ENCODE peak calls at places on chromosomes 12 and 14, in ten cellular contexts. One of them, this sample, is unnamed. For H3K4me1 and H3K9me3, the result is how much of the 10 kb centered on the place peaks cover.

GRCh38 chr12:94299846-94300245 is 151.5 kb downstream of the PLXNC1 start:
- DNase-seq in OCI-LY7: no peak
- DNase-seq in mammary epithelial cell: no peak
- DNase-seq in psoas muscle: no peak
- DNase-seq in small intestine: peak
- DNase-seq in CD8-positive, alpha-beta memory T cell: no peak
- DNase-seq in ascending aorta: no peak
- DNase-seq in tibial artery: no peak
- DNase-seq in ovary: no peak
- DNase-seq in iPS DF 6.9: no peak
- DNase-seq in this sample: no peak

GRCh38 chr12:99960312-99960711 is 24.4 kb downstream of the ANKS1B start:
- DNase-seq in OCI-LY7: no peak
- DNase-seq in mammary epithelial cell: no peak
- DNase-seq in psoas muscle: no peak
- DNase-seq in small intestine: no peak
- DNase-seq in CD8-positive, alpha-beta memory T cell: no peak
- DNase-seq in ascending aorta: no peak
- DNase-seq in tibial artery: no peak
- DNase-seq in ovary: no peak
- DNase-seq in iPS DF 6.9: no peak
- DNase-seq in this sample: no peak

GRCh38 chr12:79925492-79925891 is 9.4 kb downstream of the PPP1R12A start:
- DNase-seq in OCI-LY7: no peak
- DNase-seq in mammary epithelial cell: no peak
- DNase-seq in psoas muscle: no peak
- DNase-seq in small intestine: no peak
- DNase-seq in CD8-positive, alpha-beta memory T cell: no peak
- DNase-seq in ascending aorta: no peak
- DNase-seq in tibial artery: no peak
- DNase-seq in ovary: no peak
- DNase-seq in iPS DF 6.9: no peak
- DNase-seq in this sample: no peak

GRCh38 chr14:104171029-104171697 is 32.8 kb downstream of the KIF26A start:
- DNase-seq in OCI-LY7: no peak
- DNase-seq in mammary epithelial cell: peak
- DNase-seq in psoas muscle: no peak
- DNase-seq in small intestine: peak
- DNase-seq in CD8-positive, alpha-beta memory T cell: no peak
- DNase-seq in ascending aorta: no peak
- DNase-seq in tibial artery: no peak
- DNase-seq in ovary: no peak
- DNase-seq in iPS DF 6.9: peak
- DNase-seq in this sample: no peak

GRCh38 chr14:59107819-59108218 is 80.6 kb upstream of the DAAM1 start:
- DNase-seq in OCI-LY7: peak
- DNase-seq in mammary epithelial cell: no peak
- DNase-seq in psoas muscle: peak
- DNase-seq in small intestine: peak
- DNase-seq in CD8-positive, alpha-beta memory T cell: no peak
- DNase-seq in ascending aorta: no peak
- DNase-seq in tibial artery: no peak
- DNase-seq in ovary: no peak
- DNase-seq in iPS DF 6.9: no peak
- DNase-seq in this sample: no peak

GRCh38 chr14:68981539-68981976 is 2.5 kb upstream of the ACTN1 start:
- DNase-seq in OCI-LY7: no peak
- DNase-seq in mammary epithelial cell: no peak
- DNase-seq in psoas muscle: no peak
- DNase-seq in small intestine: no peak
- DNase-seq in CD8-positive, alpha-beta memory T cell: no peak
- DNase-seq in ascending aorta: no peak
- DNase-seq in tibial artery: no peak
- DNase-seq in ovary: no peak
- DNase-seq in iPS DF 6.9: no peak
- DNase-seq in this sample: no peak

GRCh38 chr12:51346581-51346980 is at the start of gene CELA1:
- DNase-seq in OCI-LY7: no peak
- DNase-seq in mammary epithelial cell: no peak
- DNase-seq in psoas muscle: no peak
- DNase-seq in small intestine: no peak
- DNase-seq in CD8-positive, alpha-beta memory T cell: no peak
- DNase-seq in ascending aorta: no peak
- DNase-seq in tibial artery: no peak
- DNase-seq in ovary: no peak
- DNase-seq in iPS DF 6.9: no peak
- DNase-seq in this sample: no peak

GRCh38 chr12:101891462-101891971 is 14.1 kb downstream of the DRAM1 start:
- DNase-seq in OCI-LY7: no peak
- DNase-seq in mammary epithelial cell: peak
- DNase-seq in psoas muscle: no peak
- DNase-seq in small intestine: no peak
- DNase-seq in CD8-positive, alpha-beta memory T cell: no peak
- DNase-seq in ascending aorta: peak
- DNase-seq in tibial artery: peak
- DNase-seq in ovary: no peak
- DNase-seq in iPS DF 6.9: no peak
- DNase-seq in this sample: no peak

GRCh38 chr14:96622926-96623325 is 120.7 kb downstream of the PAPOLA start:
- DNase-seq in OCI-LY7: no peak
- DNase-seq in mammary epithelial cell: no peak
- DNase-seq in psoas muscle: no peak
- DNase-seq in small intestine: no peak
- DNase-seq in CD8-positive, alpha-beta memory T cell: no peak
- DNase-seq in ascending aorta: peak
- DNase-seq in tibial artery: no peak
- DNase-seq in ovary: no peak
- DNase-seq in iPS DF 6.9: no peak
- DNase-seq in this sample: no peak

GRCh38 chr14:38941485-38941884 is 161.6 kb downstream of the SEC23A start:
- DNase-seq in OCI-LY7: no peak
- DNase-seq in mammary epithelial cell: no peak
- DNase-seq in psoas muscle: no peak
- DNase-seq in small intestine: no peak
- DNase-seq in CD8-positive, alpha-beta memory T cell: no peak
- DNase-seq in ascending aorta: no peak
- DNase-seq in tibial artery: no peak
- DNase-seq in ovary: no peak
- DNase-seq in iPS DF 6.9: no peak
- DNase-seq in this sample: no peak

GRCh38 chr12:104715562-104716182 is 242.4 kb downstream of the SLC41A2 start:
- DNase-seq in OCI-LY7: peak
- DNase-seq in mammary epithelial cell: no peak
- DNase-seq in psoas muscle: no peak
- DNase-seq in small intestine: no peak
- DNase-seq in CD8-positive, alpha-beta memory T cell: peak
- DNase-seq in ascending aorta: no peak
- DNase-seq in tibial artery: no peak
- DNase-seq in ovary: no peak
- DNase-seq in iPS DF 6.9: no peak
- DNase-seq in this sample: no peak

GRCh38 chr14:53999061-53999488 is 42.5 kb upstream of the BMP4 start:
- DNase-seq in OCI-LY7: no peak
- DNase-seq in mammary epithelial cell: peak
- DNase-seq in psoas muscle: no peak
- DNase-seq in small intestine: no peak
- DNase-seq in CD8-positive, alpha-beta memory T cell: no peak
- DNase-seq in ascending aorta: no peak
- DNase-seq in tibial artery: no peak
- DNase-seq in ovary: no peak
- DNase-seq in iPS DF 6.9: no peak
- DNase-seq in this sample: no peak

GRCh38 chr14:20215196-20215595 is 8.3 kb upstream of the OR11H6 start:
- DNase-seq in OCI-LY7: no peak
- DNase-seq in mammary epithelial cell: no peak
- DNase-seq in psoas muscle: no peak
- DNase-seq in small intestine: no peak
- DNase-seq in CD8-positive, alpha-beta memory T cell: no peak
- DNase-seq in ascending aorta: no peak
- DNase-seq in tibial artery: no peak
- DNase-seq in ovary: no peak
- DNase-seq in iPS DF 6.9: no peak
- DNase-seq in this sample: no peak

GRCh38 chr12:99157946-99158345 is 489.6 kb upstream of the GARIN6 start:
- DNase-seq in OCI-LY7: no peak
- DNase-seq in mammary epithelial cell: no peak
- DNase-seq in psoas muscle: no peak
- DNase-seq in small intestine: no peak
- DNase-seq in CD8-positive, alpha-beta memory T cell: no peak
- DNase-seq in ascending aorta: no peak
- DNase-seq in tibial artery: no peak
- DNase-seq in ovary: no peak
- DNase-seq in iPS DF 6.9: no peak
- DNase-seq in this sample: no peak

GRCh38 chr12:24708029-24708428 is 240.9 kb downstream of the BCAT1 start:
- DNase-seq in OCI-LY7: no peak
- DNase-seq in mammary epithelial cell: no peak
- DNase-seq in psoas muscle: no peak
- DNase-seq in small intestine: no peak
- DNase-seq in CD8-positive, alpha-beta memory T cell: no peak
- DNase-seq in ascending aorta: no peak
- DNase-seq in tibial artery: no peak
- DNase-seq in ovary: no peak
- DNase-seq in iPS DF 6.9: no peak
- DNase-seq in this sample: no peak

GRCh38 chr12:24711056-24711455 is 237.8 kb downstream of the BCAT1 start:
- DNase-seq in OCI-LY7: no peak
- DNase-seq in mammary epithelial cell: no peak
- DNase-seq in psoas muscle: no peak
- DNase-seq in small intestine: no peak
- DNase-seq in CD8-positive, alpha-beta memory T cell: no peak
- DNase-seq in ascending aorta: no peak
- DNase-seq in tibial artery: no peak
- DNase-seq in ovary: no peak
- DNase-seq in iPS DF 6.9: no peak
- DNase-seq in this sample: no peak

GRCh38 chr12:24707379-24707778 is 241.5 kb downstream of the BCAT1 start:
- DNase-seq in OCI-LY7: no peak
- DNase-seq in mammary epithelial cell: no peak
- DNase-seq in psoas muscle: no peak
- DNase-seq in small intestine: no peak
- DNase-seq in CD8-positive, alpha-beta memory T cell: no peak
- DNase-seq in ascending aorta: no peak
- DNase-seq in tibial artery: no peak
- DNase-seq in ovary: no peak
- DNase-seq in iPS DF 6.9: no peak
- DNase-seq in this sample: no peak

GRCh38 chr12:24709201-24709600 is 239.7 kb downstream of the BCAT1 start:
- DNase-seq in OCI-LY7: no peak
- DNase-seq in mammary epithelial cell: peak
- DNase-seq in psoas muscle: no peak
- DNase-seq in small intestine: no peak
- DNase-seq in CD8-positive, alpha-beta memory T cell: no peak
- DNase-seq in ascending aorta: no peak
- DNase-seq in tibial artery: no peak
- DNase-seq in ovary: no peak
- DNase-seq in iPS DF 6.9: no peak
- DNase-seq in this sample: no peak

DNA sequence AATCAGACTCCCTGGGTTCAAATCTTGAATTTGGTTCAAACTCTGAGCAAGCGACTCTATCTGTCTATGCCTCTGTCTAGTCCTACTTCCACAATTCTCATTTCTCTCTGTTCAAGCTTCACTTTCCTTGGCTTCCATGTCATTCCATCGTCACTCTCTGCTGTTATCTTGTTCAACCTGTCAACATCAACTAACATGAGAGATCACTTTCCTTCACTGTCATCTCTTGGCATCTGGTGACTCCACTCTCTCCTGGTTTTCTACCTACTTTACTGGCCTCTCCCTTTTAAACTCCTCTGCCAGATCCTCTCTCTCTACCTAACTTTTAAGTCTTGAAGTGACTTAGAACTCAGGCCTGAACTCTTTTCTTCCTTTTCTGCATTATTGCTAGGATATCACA is 240.2 kb downstream of the BCAT1 start:
- DNase-seq in OCI-LY7: no peak
- DNase-seq in mammary epithelial cell: no peak
- DNase-seq in psoas muscle: no peak
- DNase-seq in small intestine: no peak
- DNase-seq in CD8-positive, alpha-beta memory T cell: no peak
- DNase-seq in ascending aorta: no peak
- DNase-seq in tibial artery: no peak
- DNase-seq in ovary: no peak
- DNase-seq in iPS DF 6.9: no peak
- DNase-seq in this sample: no peak
- H3K27ac ChIP-seq in OCI-LY7: no peak
- H3K27ac ChIP-seq in mammary epithelial cell: no peak
- H3K27ac ChIP-seq in psoas muscle: no peak
- H3K27ac ChIP-seq in small intestine: no peak
- H3K27ac ChIP-seq in CD8-positive, alpha-beta memory T cell: no peak
- H3K27ac ChIP-seq in ascending aorta: no peak
- H3K27ac ChIP-seq in tibial artery: no peak
- H3K27ac ChIP-seq in ovary: no peak
- H3K27ac ChIP-seq in iPS DF 6.9: no peak
- H3K27ac ChIP-seq in this sample: no peak

GRCh38 chr12:9588749-9589148 is 19.0 kb downstream of the KLRB1 start:
- DNase-seq in OCI-LY7: no peak
- DNase-seq in mammary epithelial cell: no peak
- DNase-seq in psoas muscle: no peak
- DNase-seq in small intestine: no peak
- DNase-seq in CD8-positive, alpha-beta memory T cell: no peak
- DNase-seq in ascending aorta: no peak
- DNase-seq in tibial artery: no peak
- DNase-seq in ovary: no peak
- DNase-seq in iPS DF 6.9: no peak
- DNase-seq in this sample: no peak
- H3K4me1 ChIP-seq in OCI-LY7: under half
- H3K4me1 ChIP-seq in mammary epithelial cell: under half
- H3K4me1 ChIP-seq in psoas muscle: under half
- H3K4me1 ChIP-seq in small intestine: under half
- H3K4me1 ChIP-seq in CD8-positive, alpha-beta memory T cell: under half
- H3K4me1 ChIP-seq in ascending aorta: under half
- H3K4me1 ChIP-seq in tibial artery: under half
- H3K4me1 ChIP-seq in ovary: under half
- H3K4me1 ChIP-seq in iPS DF 6.9: under half
- H3K4me1 ChIP-seq in this sample: under half

DNA sequence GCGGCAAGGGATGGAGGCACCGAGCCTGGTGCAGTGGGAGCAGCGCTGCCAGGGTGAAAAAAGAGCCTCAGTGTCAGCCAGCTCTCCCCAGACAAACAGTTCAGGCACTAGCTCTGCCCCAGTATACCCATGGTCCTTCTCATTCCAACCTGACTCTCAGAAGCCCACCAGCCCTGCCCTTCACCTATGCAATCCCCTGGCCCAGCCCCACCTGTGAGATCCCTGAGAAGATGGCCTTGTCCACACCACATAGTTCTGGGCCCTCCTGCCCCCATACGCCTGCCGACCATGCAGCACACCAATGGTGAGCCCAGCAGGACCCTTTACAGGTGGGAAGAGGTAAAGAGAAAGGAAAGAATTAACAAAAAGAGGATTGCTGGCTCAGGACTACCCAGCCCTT is 6.5 kb downstream of the KMT2D start:
- DNase-seq in OCI-LY7: no peak
- DNase-seq in mammary epithelial cell: no peak
- DNase-seq in psoas muscle: no peak
- DNase-seq in small intestine: no peak
- DNase-seq in CD8-positive, alpha-beta memory T cell: no peak
- DNase-seq in ascending aorta: no peak
- DNase-seq in tibial artery: no peak
- DNase-seq in ovary: no peak
- DNase-seq in iPS DF 6.9: no peak
- DNase-seq in this sample: no peak
- H3K9me3 ChIP-seq in OCI-LY7: under half
- H3K9me3 ChIP-seq in mammary epithelial cell: under half
- H3K9me3 ChIP-seq in psoas muscle: under half
- H3K9me3 ChIP-seq in small intestine: under half
- H3K9me3 ChIP-seq in CD8-positive, alpha-beta memory T cell: under half
- H3K9me3 ChIP-seq in ascending aorta: under half
- H3K9me3 ChIP-seq in tibial artery: under half
- H3K9me3 ChIP-seq in ovary: under half
- H3K9me3 ChIP-seq in iPS DF 6.9: under half
- H3K9me3 ChIP-seq in this sample: under half

GRCh38 chr12:107238276-107238675 is 144.9 kb upstream of the CRY1 start:
- DNase-seq in OCI-LY7: no peak
- DNase-seq in mammary epithelial cell: peak
- DNase-seq in psoas muscle: no peak
- DNase-seq in small intestine: no peak
- DNase-seq in CD8-positive, alpha-beta memory T cell: no peak
- DNase-seq in ascending aorta: no peak
- DNase-seq in tibial artery: no peak
- DNase-seq in ovary: no peak
- DNase-seq in iPS DF 6.9: no peak
- DNase-seq in this sample: no peak
- H3K27ac ChIP-seq in OCI-LY7: no peak
- H3K27ac ChIP-seq in mammary epithelial cell: no peak
- H3K27ac ChIP-seq in psoas muscle: no peak
- H3K27ac ChIP-seq in small intestine: no peak
- H3K27ac ChIP-seq in CD8-positive, alpha-beta memory T cell: no peak
- H3K27ac ChIP-seq in ascending aorta: no peak
- H3K27ac ChIP-seq in tibial artery: no peak
- H3K27ac ChIP-seq in ovary: no peak
- H3K27ac ChIP-seq in iPS DF 6.9: no peak
- H3K27ac ChIP-seq in this sample: no peak